ENCODE peak calls at places on chromosomes 2 and 18, in four cellular contexts. B is activated CD8-positive, alpha-beta T cell treated with anti-CD3 and anti-CD28 coated beads for 36 hours; A is amygdala; R is HCT116. V is an unnamed sample.

GRCh38 chr2:33135645-33136044 is 188.9 kb downstream of the LTBP1 start:
- DNase-seq in B (no peak), A (no peak), R (no peak), V (peak)

GRCh38 chr2:101253013-101253712 is 477 bp downstream of the CNOT11 start:
- DNase-seq in B (peak), A (peak), R (no peak), V (peak)

GRCh38 chr2:158142568-158143332 is 41.1 kb downstream of the UPP2 start:
- DNase-seq in B (no peak), A (no peak), R (no peak), V (peak)

GRCh38 chr2:68807821-68808266 is 63.4 kb downstream of the BMP10 start:
- DNase-seq in B (no peak), A (no peak), R (no peak), V (peak)

GRCh38 chr2:239465017-239466001 is 64.5 kb upstream of the HDAC4 start:
- DNase-seq in B (no peak), A (peak), R (no peak), V (no peak)

GRCh38 chr18:73520229-73520628 is 627.4 kb downstream of the FBXO15 start:
- DNase-seq in B (no peak), A (no peak), R (no peak), V (peak)

GRCh38 chr2:47041065-47041464 is 114.0 kb downstream of the STPG4 start:
- DNase-seq in B (no peak), A (no peak), R (no peak), V (no peak)

GRCh38 chr2:191105082-191105481 is 45.7 kb downstream of the STAT4 start:
- DNase-seq in B (no peak), A (no peak), R (no peak), V (peak)

GRCh38 chr2:165646321-165646801 is 147.7 kb downstream of the GALNT3 start:
- DNase-seq in B (no peak), A (no peak), R (no peak), V (no peak)

GRCh38 chr2:184346338-184346862 is 251.9 kb upstream of the ZNF804A start:
- DNase-seq in B (no peak), A (no peak), R (no peak), V (no peak)

GRCh38 chr2:218311908-218312756 is 19.8 kb upstream of the TMBIM1 start:
- DNase-seq in B (no peak), A (no peak), R (no peak), V (no peak)

GRCh38 chr18:62279561-62279960 is 45.5 kb upstream of the TNFRSF11A start:
- DNase-seq in B (no peak), A (no peak), R (no peak), V (no peak)

GRCh38 chr18:37424507-37424906 is 141.1 kb downstream of the CELF4 start:
- DNase-seq in B (no peak), A (no peak), R (no peak), V (no peak)

GRCh38 chr18:73741946-73742345 is 405.7 kb downstream of the FBXO15 start:
- DNase-seq in B (no peak), A (no peak), R (no peak), V (peak)

GRCh38 chr2:204880928-204881327 is 335.7 kb downstream of the PARD3B start:
- DNase-seq in B (no peak), A (no peak), R (no peak), V (no peak)

GRCh38 chr2:236570081-236570979 is 705 bp downstream of the ACKR3 start:
- DNase-seq in B (no peak), A (no peak), R (no peak), V (no peak)

GRCh38 chr2:667332-668000 is 9.7 kb downstream of the TMEM18 start:
- DNase-seq in B (peak), A (no peak), R (peak), V (peak)

GRCh38 chr18:4203525-4203924 is 251.6 kb downstream of the DLGAP1 start:
- DNase-seq in B (no peak), A (no peak), R (no peak), V (no peak)

GRCh38 chr18:59021500-59021899 is 118.2 kb upstream of the SEC11C start:
- DNase-seq in B (no peak), A (no peak), R (no peak), V (no peak)